ENCODE peak calls at places on chromosomes 12 and 14, in five cellular contexts. X is tibial nerve; T is neural progenitor cell; N is suprapubic skin; B is CD8-positive, alpha-beta T cell. U is an unnamed sample.

GRCh38 chr14:102033241-102033640 is 53.6 kb downstream of the HSP90AA1 start:
- DNase-seq in T (no peak), B (no peak), N (no peak), X (no peak), U (no peak)

GRCh38 chr12:121748218-121748570 is 35.6 kb downstream of the TMEM120B start:
- DNase-seq in X (no peak), T (no peak), B (no peak), N (no peak), U (peak; percentile 34)

GRCh38 chr12:46865311-46865710 is 39.5 kb upstream of the SLC38A4 start:
- DNase-seq in N (no peak), X (no peak), B (no peak), T (no peak), U (no peak)

GRCh38 chr14:75453817-75454434 is 26.1 kb downstream of the JDP2 start:
- DNase-seq in B (no peak), X (no peak), N (no peak), T (peak; percentile 33), U (no peak)

GRCh38 chr14:96203635-96204034 is 1.0 kb upstream of the BDKRB2 start:
- DNase-seq in T (no peak), X (no peak), B (no peak), N (no peak), U (no peak)

GRCh38 chr14:77088219-77088618 is 9.8 kb upstream of the CIPC start:
- DNase-seq in N (no peak), T (peak; percentile 49), X (no peak), B (no peak), U (no peak)

GRCh38 chr12:15710860-15711510 is 78.2 kb downstream of the EPS8 start:
- DNase-seq in X (no peak), B (no peak), N (no peak), T (no peak), U (no peak)

GRCh38 chr12:103160622-103161021 is 203.1 kb downstream of the ASCL1 start:
- DNase-seq in X (no peak), B (no peak), T (no peak), N (no peak), U (no peak)

GRCh38 chr12:86712425-86712843 is 456.2 kb upstream of the MGAT4C start:
- DNase-seq in X (no peak), N (no peak), B (no peak), T (no peak), U (peak; percentile 66)

GRCh38 chr14:24630872-24631477 is 3.0 kb downstream of the GZMB start:
- DNase-seq in B (no peak), X (no peak), T (no peak), N (no peak), U (peak; percentile 11)

GRCh38 chr14:104974665-104975390 is 3.3 kb downstream of the AHNAK2 start:
- DNase-seq in T (no peak), B (no peak), N (peak; percentile 62), X (no peak), U (no peak)

GRCh38 chr12:109590566-109590965 is 17.0 kb downstream of the MVK start:
- DNase-seq in T (no peak), X (no peak), B (no peak), N (no peak), U (no peak)

GRCh38 chr14:94598816-94599655 is 13.2 kb upstream of the SERPINA3 start:
- DNase-seq in N (peak; percentile 76), B (no peak), T (peak; percentile 21), X (peak; percentile 79), U (peak; percentile 39)

GRCh38 chr12:104049278-104050257 is at the start of gene GLT8D2:
- DNase-seq in X (peak; percentile 46), B (no peak), N (peak; percentile 72), T (peak; percentile 74), U (peak; percentile 60)

GRCh38 chr12:87689196-87689595 is 340.0 kb downstream of the C12orf50 start:
- DNase-seq in B (no peak), T (no peak), X (no peak), N (no peak), U (no peak)

GRCh38 chr14:99688210-99688581 is 4.1 kb downstream of the CYP46A1 start:
- DNase-seq in B (no peak), N (no peak), T (no peak), X (no peak), U (no peak)

GRCh38 chr14:100156776-100157175 is 2.7 kb downstream of the DEGS2 start:
- DNase-seq in B (no peak), X (no peak), N (no peak), T (no peak), U (no peak)

GRCh38 chr12:1807489-1807888 is 12.9 kb upstream of the LRTM2 start:
- DNase-seq in X (no peak), N (no peak), T (no peak), B (no peak), U (no peak)

GRCh38 chr14:81269100-81269978 is 48.6 kb upstream of the GTF2A1 start:
- DNase-seq in X (peak; percentile 82), T (peak; percentile 65), B (no peak), N (no peak), U (peak; percentile 69)

GRCh38 chr12:71661977-71662522 is 1.6 kb downstream of the ZFC3H1 start:
- DNase-seq in N (no peak), B (no peak), X (no peak), T (no peak), U (no peak)

GRCh38 chr14:34678306-34678705 is 36.1 kb downstream of the CFL2 start:
- DNase-seq in T (no peak), B (no peak), X (no peak), N (no peak), U (peak; percentile 19)

GRCh38 chr12:32891526-32891925 is 5.1 kb downstream of the PKP2 start:
- DNase-seq in N (no peak), X (no peak), T (no peak), B (no peak), U (no peak)

GRCh38 chr12:47277071-47277408 is 197.3 kb upstream of the AMIGO2 start:
- DNase-seq in X (no peak), T (no peak), N (no peak), B (no peak), U (no peak)

GRCh38 chr14:64092940-64093339 is 201.2 kb downstream of the ESR2 start:
- DNase-seq in B (no peak), N (no peak), T (no peak), X (no peak), U (no peak)

GRCh38 chr12:91717804-91718203 is 427.8 kb downstream of the BTG1 start:
- DNase-seq in B (no peak), N (no peak), T (no peak), X (no peak), U (no peak)

GRCh38 chr14:100359111-100359510 is 36.0 kb downstream of the SLC25A47 start:
- DNase-seq in T (no peak), X (no peak), B (no peak), N (no peak), U (no peak)

GRCh38 chr14:78904094-78904493 is 733.9 kb downstream of the NRXN3 start:
- DNase-seq in B (no peak), X (no peak), N (no peak), T (no peak), U (no peak)

GRCh38 chr12:64461634-64462414 is 9.9 kb downstream of the TBK1 start:
- DNase-seq in B (no peak), T (no peak), X (no peak), N (no peak), U (peak; percentile 96)

GRCh38 chr12:26112703-26113147 is 12.1 kb downstream of the BHLHE41 start:
- DNase-seq in T (peak; percentile 64), X (no peak), B (no peak), N (no peak), U (peak; percentile 30)
- TF ChIP-seq CTCF in T (no peak), X (no peak), B (no peak), N (no peak), U (no peak)

GRCh38 chr12:51986834-51987233 is 19.9 kb upstream of the TAMALIN start:
- DNase-seq in N (no peak), T (no peak), B (no peak), X (no peak), U (no peak)
- H3K27ac ChIP-seq in N (no peak overlapping the region), T (no peak overlapping the region), B (no peak overlapping the region), X (no peak overlapping the region), U (no peak overlapping the region)

GRCh38 chr14:59582161-59582560 is 5.5 kb upstream of the CCDC175 start:
- DNase-seq in B (no peak), T (no peak), X (no peak), N (no peak), U (peak; percentile 12)

DNA sequence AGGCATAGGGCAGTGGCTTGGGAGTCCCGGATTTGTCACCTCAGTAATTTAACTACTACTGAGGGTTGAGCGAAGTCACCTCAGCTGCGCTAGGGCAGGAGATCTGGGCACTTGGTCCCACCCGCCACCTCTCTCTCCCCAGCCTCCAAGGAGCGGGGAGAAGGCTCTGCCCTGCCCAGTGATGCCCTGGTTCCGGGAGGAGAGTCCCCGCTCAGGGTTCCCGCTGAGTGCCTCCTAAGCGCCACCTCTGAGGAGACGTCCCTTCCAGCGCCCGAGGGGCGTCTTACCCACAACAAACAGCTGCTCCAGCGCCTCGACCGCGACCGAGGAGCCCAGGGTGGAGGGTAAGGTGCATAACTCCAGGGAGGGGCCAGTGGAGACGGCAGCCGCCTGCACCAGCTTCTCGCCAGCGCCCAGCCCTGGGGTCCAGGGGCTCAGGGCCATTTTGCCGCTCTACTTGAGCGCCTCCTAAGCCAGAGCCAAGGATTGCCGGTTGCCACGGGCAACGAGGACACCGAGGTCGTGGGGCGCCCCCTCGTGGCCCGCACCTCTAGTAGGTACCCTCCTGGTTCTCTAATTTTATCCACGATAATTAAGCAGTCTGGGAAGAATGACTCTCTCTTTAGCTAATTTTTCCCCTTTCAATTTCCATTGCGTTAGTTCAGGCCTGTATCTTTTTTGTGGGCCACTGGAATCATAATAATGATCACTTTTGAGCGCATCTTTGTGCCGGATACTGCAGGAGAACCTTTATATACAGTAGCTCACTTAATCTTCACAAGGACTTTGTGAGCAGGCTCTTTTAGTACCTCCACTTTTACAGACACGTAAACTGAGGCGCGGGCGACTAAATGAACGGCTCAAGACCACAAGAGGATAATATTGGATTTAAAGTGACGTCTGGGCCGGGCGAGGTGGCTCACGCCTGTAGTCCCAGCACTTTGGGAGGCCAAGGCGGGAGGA is at the start of gene CCDC175:
- DNase-seq in T (peak; percentile 99), N (peak; percentile 77), B (peak; percentile 74), X (peak; percentile 46), U (peak; percentile 69)
- TF ChIP-seq CTCF in T (peak; percentile 98), N (peak; percentile 19), B (peak; percentile 85), X (peak; percentile 61), U (peak; percentile 76)

GRCh38 chr12:26648999-26649398 is 184.0 kb downstream of the ITPR2 start:
- DNase-seq in T (no peak), X (no peak), N (no peak), B (no peak), U (no peak)

GRCh38 chr12:26646571-26646970 is 186.4 kb downstream of the ITPR2 start:
- DNase-seq in T (no peak), X (no peak), B (no peak), N (no peak), U (no peak)

GRCh38 chr12:26648584-26648983 is 184.4 kb downstream of the ITPR2 start:
- DNase-seq in X (no peak), B (no peak), T (no peak), N (no peak), U (no peak)

GRCh38 chr12:26647091-26647490 is 185.9 kb downstream of the ITPR2 start:
- DNase-seq in B (no peak), T (no peak), X (no peak), N (no peak), U (no peak)

DNA sequence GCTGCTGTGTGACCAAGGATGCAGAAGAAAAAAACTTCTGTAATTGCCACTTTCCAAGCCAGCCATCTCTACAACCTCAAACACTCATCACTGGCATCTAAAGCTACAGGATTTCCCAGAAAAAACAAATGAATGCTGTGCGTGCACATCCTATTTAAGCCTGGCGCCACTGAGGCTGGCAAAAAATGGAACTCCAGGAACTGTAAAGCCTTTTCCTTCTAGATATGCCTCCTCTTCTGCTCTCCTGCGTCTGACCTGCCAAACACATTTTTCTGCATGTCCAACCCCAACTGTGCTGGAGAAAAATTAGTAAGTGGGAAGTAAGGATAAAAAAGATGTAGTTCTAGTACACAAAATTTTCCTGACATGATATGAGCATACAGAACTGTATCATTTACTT is 184.9 kb downstream of the ITPR2 start:
- DNase-seq in N (no peak), T (no peak), X (no peak), B (no peak), U (no peak)
- H3K27ac ChIP-seq in N (no peak overlapping the region), T (no peak overlapping the region), X (no peak overlapping the region), B (no peak overlapping the region), U (no peak overlapping the region)

U was measured in A673.